ENCODE peak calls at places on chromosome 15, in seven cellular contexts. I is stimulated activated naive CD8-positive, alpha-beta T cell treated with anti-CD3 and anti-CD28 coated beads, Interleukin-15, amount 100 ng/mL, for 72 hours; P is OCI-M1; K is GM10248; A is RCC 7860; O is D341Med; D is heart right ventricle. N is an unnamed sample.

GRCh38 chr15:88243895-88244787 is 12.4 kb downstream of the NTRK3 start:
- DNase-seq in P (peak; percentile 53), D (no peak), O (peak; percentile 45), I (peak; percentile 22), A (peak; percentile 15), K (peak; percentile 45), N (peak; percentile 17)

GRCh38 chr15:97904196-97904572 is 56.3 kb upstream of the ARRDC4 start:
- DNase-seq in O (peak; percentile 90), P (peak; percentile 68), I (peak; percentile 13), K (peak; percentile 18), A (peak; percentile 9), D (peak; percentile 78), N (peak; percentile 63)

GRCh38 chr15:58374147-58374546 is 57.6 kb upstream of the LIPC start:
- DNase-seq in P (no peak), I (no peak), D (no peak), K (no peak), O (no peak), A (no peak), N (no peak)

GRCh38 chr15:86630946-86631345 is 551.3 kb downstream of the AGBL1 start:
- DNase-seq in O (no peak), A (no peak), D (no peak), I (no peak), P (no peak), K (no peak), N (no peak)

GRCh38 chr15:75625542-75626347 is at the start of gene SNUPN:
- DNase-seq in A (peak; percentile 83), O (peak; percentile 97), P (peak; percentile 98), D (peak; percentile 95), K (peak; percentile 99), I (peak; percentile 94), N (peak; percentile 89)

GRCh38 chr15:31801152-31801551 is 229.2 kb upstream of the CHRNA7 start:
- DNase-seq in O (no peak), A (no peak), K (no peak), D (peak; percentile 65), I (no peak), P (no peak), N (no peak)

GRCh38 chr15:84826369-84826823 is 9.2 kb downstream of the ALPK3 start:
- DNase-seq in P (peak; percentile 33), K (peak; percentile 45), D (no peak), O (peak; percentile 57), I (no peak), A (peak; percentile 20), N (no peak)

GRCh38 chr15:52021128-52021671 is 2.2 kb downstream of the MAPK6 start:
- DNase-seq in K (peak; percentile 74), O (no peak), D (no peak), A (peak; percentile 84), I (peak; percentile 64), P (peak; percentile 90), N (peak; percentile 97)

GRCh38 chr15:69802432-69802831 is 295.3 kb downstream of the TLE3 start:
- DNase-seq in K (no peak), O (no peak), P (no peak), A (no peak), D (no peak), I (no peak), N (no peak)